ENCODE peak calls at places on chromosomes 7 and 10, in five cellular contexts. N, Y, T, A and D are unnamed samples.

GRCh38 chr10:75015440-75015839 is 96.0 kb upstream of the SAMD8 start:
- DNase-seq in N (no peak), Y (no peak), T (no peak), A (no peak), D (no peak)

GRCh38 chr7:69598487-69599148 is 343 bp downstream of the AUTS2 start:
- DNase-seq in N (peak), Y (no peak), T (no peak), A (peak), D (peak)

GRCh38 chr7:132560825-132561529 is 15.3 kb downstream of the PLXNA4 start:
- DNase-seq in N (no peak), Y (no peak), T (no peak), A (no peak), D (no peak)

GRCh38 chr10:123998197-123999141 is 94.9 kb downstream of the CHST15 start:
- DNase-seq in N (no peak), Y (no peak), T (no peak), A (no peak), D (no peak)

GRCh38 chr10:30581779-30582380 is 47.7 kb downstream of the LYZL2 start:
- DNase-seq in N (peak), Y (no peak), T (peak), A (no peak), D (peak)

GRCh38 chr10:110786172-110786571 is 85.6 kb upstream of the PDCD4 start:
- DNase-seq in N (no peak), Y (no peak), T (no peak), A (no peak), D (no peak)

GRCh38 chr7:158239290-158239981 is 348.2 kb downstream of the PTPRN2 start:
- DNase-seq in N (no peak), Y (no peak), T (no peak), A (peak), D (no peak)

GRCh38 chr7:154743211-154743610 is 259.7 kb downstream of the PAXIP1 start:
- DNase-seq in N (no peak), Y (no peak), T (no peak), A (no peak), D (no peak)

GRCh38 chr10:47291682-47292081 is 8.3 kb upstream of the GDF10 start:
- DNase-seq in N (no peak), Y (no peak), T (no peak), A (no peak), D (no peak)

GRCh38 chr7:158311791-158312190 is 275.8 kb downstream of the PTPRN2 start:
- DNase-seq in N (no peak), Y (no peak), T (no peak), A (no peak), D (no peak)

GRCh38 chr10:31749981-31750850 is 178.4 kb downstream of the ARHGAP12 start:
- DNase-seq in N (no peak), Y (no peak), T (no peak), A (no peak), D (no peak)

GRCh38 chr10:88069338-88069737 is 205.9 kb downstream of the PTEN start:
- DNase-seq in N (no peak), Y (no peak), T (no peak), A (no peak), D (no peak)

GRCh38 chr10:124669824-124670654 is 74.1 kb downstream of the FAM53B start:
- DNase-seq in N (no peak), Y (no peak), T (no peak), A (no peak), D (no peak)

GRCh38 chr10:31759124-31759798 is 169.4 kb downstream of the ARHGAP12 start:
- DNase-seq in N (peak), Y (peak), T (peak), A (peak), D (no peak)

GRCh38 chr10:15084502-15084922 is 4.1 kb downstream of the ACBD7 start:
- DNase-seq in N (peak), Y (peak), T (no peak), A (peak), D (peak)

GRCh38 chr7:15839415-15840100 is 153.1 kb upstream of the MEOX2 start:
- DNase-seq in N (no peak), Y (no peak), T (no peak), A (peak), D (peak)

GRCh38 chr7:111517441-111518037 is 44.8 kb downstream of the IMMP2L start:
- DNase-seq in N (no peak), Y (no peak), T (no peak), A (no peak), D (no peak)

GRCh38 chr7:24580283-24580946 is 7.2 kb downstream of the PALS2 start:
- DNase-seq in N (no peak), Y (no peak), T (no peak), A (no peak), D (no peak)

GRCh38 chr7:20602306-20602705 is 13.2 kb upstream of the ABCB5 start:
- DNase-seq in N (no peak), Y (no peak), T (no peak), A (no peak), D (no peak)

GRCh38 chr10:79007037-79007842 is 61.5 kb upstream of the ZMIZ1 start:
- DNase-seq in N (no peak), Y (no peak), T (no peak), A (no peak), D (no peak)

GRCh38 chr10:3068968-3069737 is 1.8 kb downstream of the PFKP start:
- DNase-seq in N (no peak), Y (no peak), T (peak), A (no peak), D (peak)

GRCh38 chr7:81611805-81612204 is 158.0 kb downstream of the HGF start:
- DNase-seq in N (no peak), Y (no peak), T (no peak), A (no peak), D (no peak)

GRCh38 chr7:156219307-156220077 is 407.2 kb upstream of the SHH start:
- DNase-seq in N (no peak), Y (no peak), T (no peak), A (no peak), D (no peak)

GRCh38 chr10:96585726-96586418 is 940 bp downstream of the TM9SF3 start:
- DNase-seq in N (peak), Y (peak), T (peak), A (peak), D (peak)

GRCh38 chr10:75208177-75208576 is 2.4 kb upstream of the VDAC2 start:
- DNase-seq in N (no peak), Y (no peak), T (no peak), A (peak), D (no peak)

GRCh38 chr7:135210818-135211178 is 528 bp downstream of the WDR91 start:
- DNase-seq in N (peak), Y (no peak), T (no peak), A (peak), D (no peak)

GRCh38 chr10:110368002-110368401 is 63.3 kb upstream of the SMNDC1 start:
- DNase-seq in N (no peak), Y (no peak), T (no peak), A (no peak), D (no peak)

GRCh38 chr10:59901481-59901880 is 4.9 kb downstream of the CCDC6 start:
- DNase-seq in N (no peak), Y (no peak), T (no peak), A (no peak), D (no peak)

GRCh38 chr10:132637477-132638129 is 100.0 kb downstream of the INPP5A start:
- DNase-seq in N (peak), Y (no peak), T (peak), A (peak), D (peak)

GRCh38 chr10:62049815-62050626 is 148.5 kb downstream of the ARID5B start:
- DNase-seq in N (peak), Y (no peak), T (no peak), A (no peak), D (no peak)

GRCh38 chr10:33010132-33011037 is 52.4 kb upstream of the ITGB1 start:
- DNase-seq in N (peak), Y (peak), T (peak), A (no peak), D (peak)

GRCh38 chr10:34638405-34639054 is 176.6 kb downstream of the PARD3 start:
- DNase-seq in N (peak), Y (peak), T (peak), A (peak), D (peak)